ENCODE peak calls at places on chromosomes 7 and 10, in nine cellular contexts. P, O, W, B, G, X, H, U and C are unnamed samples.

GRCh38 chr10:72793752-72794151 is 99.8 kb upstream of the OIT3 start:
- DNase-seq in P (no peak), O (no peak), W (no peak), B (no peak), G (no peak), X (no peak), H (no peak), U (no peak), C (no peak)

GRCh38 chr7:70434376-70434775 is 697.6 kb upstream of the GALNT17 start:
- DNase-seq in P (no peak), O (no peak), W (no peak), B (no peak), G (no peak), X (no peak), H (no peak), U (no peak), C (no peak)

GRCh38 chr7:44608916-44609648 is 2.7 kb downstream of the OGDH start:
- DNase-seq in P (no peak), O (no peak), W (no peak), B (peak; percentile 28), G (no peak), X (peak; percentile 58), H (no peak), U (no peak), C (no peak)

GRCh38 chr7:23207029-23207428 is 25.2 kb downstream of the NUP42 start:
- DNase-seq in P (no peak), O (no peak), W (no peak), B (peak; percentile 4), G (no peak), X (no peak), H (no peak), U (peak; percentile 24), C (no peak)

GRCh38 chr10:14184841-14185500 is 145.8 kb downstream of the FRMD4A start:
- DNase-seq in P (peak; percentile 58), O (peak; percentile 69), W (no peak), B (no peak), G (peak; percentile 60), X (no peak), H (peak; percentile 79), U (peak; percentile 72), C (peak; percentile 87)

GRCh38 chr10:72319416-72320254 is 35.1 kb downstream of the DNAJB12 start:
- DNase-seq in P (no peak), O (peak; percentile 90), W (peak; percentile 97), B (peak; percentile 96), G (peak; percentile 93), X (no peak), H (peak; percentile 100), U (peak; percentile 94), C (peak; percentile 95)

GRCh38 chr10:132183046-132183445 is 3.7 kb upstream of the DPYSL4 start:
- DNase-seq in P (no peak), O (no peak), W (peak; percentile 75), B (no peak), G (no peak), X (no peak), H (peak; percentile 22), U (no peak), C (no peak)

GRCh38 chr10:95605163-95605562 is 44.0 kb upstream of the SORBS1 start:
- DNase-seq in P (no peak), O (no peak), W (no peak), B (peak; percentile 3), G (no peak), X (no peak), H (no peak), U (no peak), C (no peak)

GRCh38 chr7:151934584-151934983 is 21.7 kb upstream of the GALNTL5 start:
- DNase-seq in P (no peak), O (no peak), W (no peak), B (no peak), G (no peak), X (no peak), H (no peak), U (no peak), C (no peak)

GRCh38 chr7:22700559-22701002 is 26.4 kb upstream of the IL6 start:
- DNase-seq in P (no peak), O (no peak), W (no peak), B (peak; percentile 90), G (no peak), X (no peak), H (no peak), U (no peak), C (no peak)

GRCh38 chr10:116688241-116688711 is 54.1 kb downstream of the HSPA12A start:
- DNase-seq in P (no peak), O (no peak), W (peak; percentile 23), B (peak; percentile 73), G (no peak), X (peak; percentile 16), H (no peak), U (no peak), C (no peak)

GRCh38 chr10:46050956-46051355 is 4.9 kb upstream of the MSMB start:
- DNase-seq in P (no peak), O (no peak), W (no peak), B (peak; percentile 19), G (no peak), X (no peak), H (no peak), U (no peak), C (no peak)

GRCh38 chr10:8369666-8370065 is 315.2 kb downstream of the GATA3 start:
- DNase-seq in P (no peak), O (no peak), W (no peak), B (peak; percentile 92), G (peak; percentile 25), X (no peak), H (no peak), U (no peak), C (no peak)

GRCh38 chr7:825386-825785 is 6.9 kb upstream of the SUN1 start:
- DNase-seq in P (no peak), O (no peak), W (no peak), B (peak; percentile 42), G (no peak), X (peak; percentile 42), H (no peak), U (no peak), C (no peak)

GRCh38 chr7:23685770-23686169 is 5.8 kb downstream of the FAM221A start:
- DNase-seq in P (no peak), O (no peak), W (no peak), B (peak; percentile 33), G (no peak), X (no peak), H (no peak), U (no peak), C (no peak)

GRCh38 chr7:106026101-106026500 is 63.0 kb downstream of the CDHR3 start:
- DNase-seq in P (no peak), O (no peak), W (no peak), B (no peak), G (no peak), X (no peak), H (no peak), U (no peak), C (no peak)

GRCh38 chr10:131891196-131891928 is 9.4 kb upstream of the PPP2R2D start:
- DNase-seq in P (no peak), O (no peak), W (peak; percentile 67), B (no peak), G (no peak), X (no peak), H (peak; percentile 69), U (no peak), C (no peak)

GRCh38 chr10:11573497-11573896 is 38.0 kb downstream of the USP6NL start:
- DNase-seq in P (no peak), O (no peak), W (no peak), B (peak; percentile 67), G (peak; percentile 75), X (no peak), H (no peak), U (no peak), C (no peak)

DNA sequence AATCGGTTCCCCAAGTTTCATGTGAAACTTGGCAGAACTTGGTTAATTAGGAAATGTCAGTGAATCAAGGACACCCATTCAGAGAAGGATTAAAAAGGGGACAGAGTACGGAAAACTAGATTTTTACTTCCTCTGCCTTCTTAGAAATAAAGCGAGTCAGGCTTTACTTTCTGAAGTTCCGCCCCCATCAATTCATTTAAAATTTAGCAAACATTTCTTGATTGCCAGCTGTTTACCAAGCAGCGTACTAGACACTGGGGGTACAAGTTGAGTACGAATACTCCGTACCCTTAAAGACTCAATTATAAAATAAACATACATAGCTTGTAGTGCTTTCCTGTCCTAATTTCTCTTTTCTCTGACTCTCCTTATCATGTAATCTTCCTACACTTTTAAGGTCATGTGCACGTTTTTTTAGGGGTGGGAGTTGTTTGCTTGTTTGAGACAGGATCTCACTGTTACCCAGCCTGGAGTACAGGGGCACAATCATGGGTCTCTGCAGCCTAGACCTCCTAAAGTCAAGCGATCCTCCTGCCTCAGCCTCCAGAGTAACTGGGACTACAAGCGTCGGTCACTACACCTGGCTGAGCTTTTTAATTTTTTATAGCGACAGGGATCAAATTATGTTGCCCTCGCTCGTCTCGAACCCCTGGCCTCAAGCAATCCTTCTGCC is 704 bp upstream of the ABI1 start:
- DNase-seq in P (no peak), O (no peak), W (no peak), B (no peak), G (no peak), X (no peak), H (no peak), U (no peak), C (no peak)
- H3K4me3 ChIP-seq in P (no peak overlapping the region), O (no peak overlapping the region), W (no peak overlapping the region), B (peak overlapping the region; percentile 41), G (peak overlapping the region; percentile 16), X (peak overlapping the region; percentile 17), H (peak overlapping the region; percentile 83), U (peak overlapping the region; percentile 71), C (peak overlapping the region; percentile 33)

GRCh38 chr10:63553031-63553430 is 31.8 kb downstream of the REEP3 start:
- DNase-seq in P (no peak), O (no peak), W (no peak), B (peak; percentile 72), G (no peak), X (peak; percentile 57), H (no peak), U (no peak), C (no peak)
- H3K4me3 ChIP-seq in P (no peak overlapping the region), O (no peak overlapping the region), W (no peak overlapping the region), B (no peak overlapping the region), G (no peak overlapping the region), X (no peak overlapping the region), H (no peak overlapping the region), U (no peak overlapping the region), C (no peak overlapping the region)

DNA sequence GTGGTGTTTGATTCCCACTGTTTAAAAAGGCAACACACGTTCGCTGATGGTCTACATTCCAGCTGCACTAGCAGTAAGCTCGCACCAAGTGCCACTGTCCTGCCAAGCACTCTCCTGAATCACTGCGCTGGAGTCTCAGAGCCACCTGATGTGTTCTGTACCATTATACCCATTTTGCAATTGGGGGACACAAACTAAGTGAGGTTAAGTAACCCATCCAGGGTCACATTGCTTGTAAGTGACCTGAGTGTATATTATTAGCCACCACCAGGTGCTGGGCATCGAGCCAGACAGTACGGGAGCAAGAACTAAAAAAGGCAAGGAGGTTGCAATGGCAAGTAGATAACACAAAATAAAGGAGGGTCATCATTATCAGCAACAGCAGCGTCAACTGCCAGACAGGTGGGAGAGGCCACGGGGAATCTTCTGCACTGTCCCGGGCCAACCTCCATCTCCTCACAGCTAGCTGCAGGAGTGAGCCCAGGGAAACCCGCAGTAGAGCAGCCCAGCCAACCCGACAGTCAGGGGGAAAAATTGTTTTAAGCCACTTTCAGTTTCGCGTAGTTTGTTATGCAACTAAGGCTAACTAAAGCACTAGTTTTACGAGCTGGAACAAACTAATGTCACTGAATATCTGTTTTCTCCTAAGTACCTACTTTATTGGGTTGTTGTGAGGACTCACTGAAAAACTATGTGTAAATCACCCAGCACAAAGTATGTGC is 712 bp upstream of the CPVL start:
- DNase-seq in P (no peak), O (no peak), W (peak; percentile 16), B (no peak), G (peak; percentile 38), X (peak; percentile 13), H (no peak), U (no peak), C (no peak)
- H3K4me3 ChIP-seq in P (peak overlapping the region; percentile 92), O (no peak overlapping the region), W (no peak overlapping the region), B (no peak overlapping the region), G (peak overlapping the region; percentile 73), X (no peak overlapping the region), H (peak overlapping the region; percentile 72), U (no peak overlapping the region), C (peak overlapping the region; percentile 93)

GRCh38 chr10:26067680-26068079 is 133.7 kb downstream of the MYO3A start:
- DNase-seq in P (no peak), O (no peak), W (no peak), B (no peak), G (no peak), X (no peak), H (no peak), U (no peak), C (no peak)
- H3K4me3 ChIP-seq in P (no peak overlapping the region), O (no peak overlapping the region), W (no peak overlapping the region), B (no peak overlapping the region), G (no peak overlapping the region), X (no peak overlapping the region), H (no peak overlapping the region), U (no peak overlapping the region), C (no peak overlapping the region)